ENCODE peak calls at places on chromosomes 1 and 21, in five cellular contexts. One of them, this sample, is unnamed.

GRCh38 chr1:152761609-152762213 is 3.9 kb downstream of the KPRP start:
- DNase-seq in lower lobe of right lung: no peak
- DNase-seq in nephron progenitor cell: no peak
- DNase-seq in heart right ventricle: no peak
- DNase-seq in colonic mucosa: no peak
- DNase-seq in this sample: no peak

GRCh38 chr1:32782086-32782485 is 35.1 kb downstream of the YARS1 start:
- DNase-seq in lower lobe of right lung: no peak
- DNase-seq in heart right ventricle: no peak
- DNase-seq in colonic mucosa: no peak
- DNase-seq in nephron progenitor cell: no peak
- DNase-seq in this sample: no peak

GRCh38 chr1:86258106-86258505 is 101.5 kb upstream of the COL24A1 start:
- DNase-seq in heart right ventricle: no peak
- DNase-seq in colonic mucosa: no peak
- DNase-seq in lower lobe of right lung: no peak
- DNase-seq in nephron progenitor cell: no peak
- DNase-seq in this sample: no peak

GRCh38 chr1:165354739-165355138 is 1.8 kb downstream of the LMX1A start:
- DNase-seq in nephron progenitor cell: peak
- DNase-seq in lower lobe of right lung: no peak
- DNase-seq in heart right ventricle: no peak
- DNase-seq in colonic mucosa: no peak
- DNase-seq in this sample: no peak

GRCh38 chr1:219090618-219091017 is 83.1 kb upstream of the LYPLAL1 start:
- DNase-seq in heart right ventricle: no peak
- DNase-seq in colonic mucosa: no peak
- DNase-seq in nephron progenitor cell: no peak
- DNase-seq in lower lobe of right lung: no peak
- DNase-seq in this sample: no peak

GRCh38 chr1:236156512-236157208 is 14.3 kb downstream of the GPR137B start:
- DNase-seq in nephron progenitor cell: no peak
- DNase-seq in heart right ventricle: no peak
- DNase-seq in lower lobe of right lung: peak
- DNase-seq in colonic mucosa: no peak
- DNase-seq in this sample: peak

GRCh38 chr1:155062702-155063411 is 683 bp upstream of the EFNA4 start:
- DNase-seq in nephron progenitor cell: peak
- DNase-seq in colonic mucosa: peak
- DNase-seq in lower lobe of right lung: peak
- DNase-seq in heart right ventricle: peak
- DNase-seq in this sample: peak

GRCh38 chr1:26768755-26769154 is 19.0 kb upstream of the PIGV start:
- DNase-seq in lower lobe of right lung: no peak
- DNase-seq in heart right ventricle: no peak
- DNase-seq in nephron progenitor cell: no peak
- DNase-seq in colonic mucosa: no peak
- DNase-seq in this sample: no peak

GRCh38 chr21:27584266-27584665 is 617.4 kb upstream of the ADAMTS5 start:
- DNase-seq in colonic mucosa: no peak
- DNase-seq in nephron progenitor cell: no peak
- DNase-seq in lower lobe of right lung: no peak
- DNase-seq in heart right ventricle: no peak
- DNase-seq in this sample: no peak

GRCh38 chr1:168121314-168122029 is 15.3 kb downstream of the GPR161 start:
- DNase-seq in colonic mucosa: peak
- DNase-seq in lower lobe of right lung: no peak
- DNase-seq in heart right ventricle: peak
- DNase-seq in nephron progenitor cell: no peak
- DNase-seq in this sample: no peak

GRCh38 chr1:49364676-49365075 is 588.0 kb upstream of the BEND5 start:
- DNase-seq in nephron progenitor cell: no peak
- DNase-seq in heart right ventricle: no peak
- DNase-seq in colonic mucosa: no peak
- DNase-seq in lower lobe of right lung: no peak
- DNase-seq in this sample: no peak

GRCh38 chr1:22789356-22789994 is 78.8 kb downstream of the EPHB2 start:
- DNase-seq in heart right ventricle: no peak
- DNase-seq in lower lobe of right lung: no peak
- DNase-seq in nephron progenitor cell: no peak
- DNase-seq in colonic mucosa: no peak
- DNase-seq in this sample: no peak

GRCh38 chr1:234322979-234323378 is 50.3 kb upstream of the COA6 start:
- DNase-seq in nephron progenitor cell: peak
- DNase-seq in colonic mucosa: peak
- DNase-seq in heart right ventricle: peak
- DNase-seq in lower lobe of right lung: peak
- DNase-seq in this sample: peak
- TF ChIP-seq CTCF in nephron progenitor cell: peak
- TF ChIP-seq CTCF in colonic mucosa: no peak
- TF ChIP-seq CTCF in heart right ventricle: no peak
- TF ChIP-seq CTCF in lower lobe of right lung: peak
- TF ChIP-seq CTCF in this sample: peak

DNA sequence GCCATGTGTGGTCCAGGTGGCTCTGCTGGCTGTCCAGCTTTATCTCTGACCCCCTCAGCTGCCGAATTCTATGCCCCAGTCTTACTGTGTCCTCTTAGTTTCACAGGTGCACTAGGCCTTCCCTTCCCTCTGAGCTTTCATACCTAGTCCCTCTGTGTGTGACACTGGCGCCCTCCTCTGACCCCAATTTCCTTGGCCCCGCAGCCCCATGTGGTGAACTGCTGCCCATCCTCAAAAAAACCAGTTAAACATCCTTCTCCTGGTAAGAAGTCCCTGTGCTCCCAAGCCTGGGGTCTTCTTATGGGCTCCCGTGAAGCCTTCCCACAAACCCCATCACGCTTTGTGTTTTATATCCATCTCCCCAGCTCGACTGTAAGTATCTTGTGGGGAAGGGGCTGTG is 93.9 kb upstream of the TSPAN2 start:
- DNase-seq in lower lobe of right lung: no peak
- DNase-seq in colonic mucosa: no peak
- DNase-seq in nephron progenitor cell: no peak
- DNase-seq in heart right ventricle: no peak
- DNase-seq in this sample: no peak
- TF ChIP-seq CTCF in lower lobe of right lung: no peak
- TF ChIP-seq CTCF in colonic mucosa: no peak
- TF ChIP-seq CTCF in nephron progenitor cell: no peak
- TF ChIP-seq CTCF in heart right ventricle: no peak
- TF ChIP-seq CTCF in this sample: no peak

GRCh38 chr1:42052300-42052699 is 100.9 kb upstream of the GUCA2B start:
- DNase-seq in lower lobe of right lung: no peak
- DNase-seq in colonic mucosa: no peak
- DNase-seq in nephron progenitor cell: no peak
- DNase-seq in heart right ventricle: no peak
- DNase-seq in this sample: no peak
- TF ChIP-seq CTCF in lower lobe of right lung: no peak
- TF ChIP-seq CTCF in colonic mucosa: no peak
- TF ChIP-seq CTCF in nephron progenitor cell: no peak
- TF ChIP-seq CTCF in heart right ventricle: no peak
- TF ChIP-seq CTCF in this sample: no peak

GRCh38 chr1:208045410-208046252 is 134.7 kb upstream of the CD34 start:
- DNase-seq in nephron progenitor cell: no peak
- DNase-seq in lower lobe of right lung: no peak
- DNase-seq in heart right ventricle: no peak
- DNase-seq in colonic mucosa: peak
- DNase-seq in this sample: no peak
- TF ChIP-seq CTCF in nephron progenitor cell: no peak
- TF ChIP-seq CTCF in lower lobe of right lung: no peak
- TF ChIP-seq CTCF in heart right ventricle: no peak
- TF ChIP-seq CTCF in colonic mucosa: peak
- TF ChIP-seq CTCF in this sample: no peak

DNA sequence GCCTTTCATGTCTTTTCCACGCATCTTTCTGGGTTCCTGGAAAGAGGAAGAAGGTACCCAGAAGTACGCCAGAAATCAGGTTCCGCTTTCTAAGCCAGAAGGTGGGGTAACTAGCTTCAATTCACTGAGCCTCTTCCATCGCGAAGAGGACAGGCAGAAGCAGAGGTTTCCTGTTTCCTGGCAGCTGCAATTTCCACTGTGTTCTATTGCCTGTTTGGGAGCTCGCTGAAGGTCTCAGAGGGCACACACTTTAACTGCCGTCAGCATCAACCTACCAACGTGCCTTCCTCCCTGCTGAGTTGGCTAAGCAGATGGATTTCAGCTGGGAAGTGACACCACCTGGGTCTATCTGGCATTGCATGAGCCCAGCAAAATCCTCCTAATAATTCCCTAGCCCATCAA is 10.0 kb downstream of the NCF2 start:
- DNase-seq in lower lobe of right lung: no peak
- DNase-seq in heart right ventricle: no peak
- DNase-seq in colonic mucosa: no peak
- DNase-seq in nephron progenitor cell: peak
- DNase-seq in this sample: peak
- TF ChIP-seq CTCF in lower lobe of right lung: peak
- TF ChIP-seq CTCF in heart right ventricle: no peak
- TF ChIP-seq CTCF in colonic mucosa: no peak
- TF ChIP-seq CTCF in nephron progenitor cell: peak
- TF ChIP-seq CTCF in this sample: no peak

DNA sequence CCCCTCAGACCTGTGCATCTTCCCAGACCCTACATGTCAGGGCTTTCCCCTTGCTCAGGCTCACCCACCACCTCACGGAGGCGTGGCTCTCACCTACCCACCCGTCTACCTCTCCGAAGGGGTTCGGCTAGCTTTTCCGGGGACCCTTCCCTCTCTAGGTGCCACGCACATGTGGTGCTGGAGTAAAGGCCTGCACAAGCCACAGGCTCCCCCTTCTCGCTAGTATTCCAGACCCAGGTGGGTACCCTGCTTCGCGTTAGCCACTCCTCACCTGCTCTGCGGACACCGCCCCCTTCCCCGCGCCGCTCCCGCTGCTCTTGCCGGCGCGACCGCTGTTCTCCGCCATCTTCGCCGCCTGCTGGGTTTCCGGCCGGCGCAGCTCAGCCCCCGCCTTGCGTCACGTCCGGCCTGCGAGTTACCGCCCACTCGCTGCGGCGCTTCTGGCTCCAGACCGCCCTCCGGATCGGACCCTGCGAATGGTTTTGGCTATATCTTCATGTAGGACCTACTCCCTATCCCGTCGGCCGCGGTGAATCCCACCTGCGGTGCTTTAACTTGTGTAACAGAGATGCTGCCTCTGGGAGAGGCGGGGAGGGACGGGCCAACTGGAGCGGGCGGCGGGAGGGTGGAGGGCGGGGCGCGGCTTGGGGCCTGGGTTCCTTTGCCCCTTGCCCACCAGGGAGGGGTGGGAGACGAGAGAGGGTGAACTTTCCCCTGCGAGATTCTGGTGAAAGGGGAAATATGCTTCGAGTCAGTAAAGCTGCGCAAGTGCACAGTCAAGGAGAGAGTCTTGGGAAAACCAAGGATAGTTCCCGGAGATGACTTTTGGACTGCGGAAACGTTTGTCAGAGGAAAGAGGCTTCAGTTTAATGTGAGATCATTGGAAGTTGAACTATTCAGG is at the start of the genes NIT1 and PFDN2:
- DNase-seq in lower lobe of right lung: peak
- DNase-seq in heart right ventricle: peak
- DNase-seq in colonic mucosa: peak
- DNase-seq in nephron progenitor cell: peak
- DNase-seq in this sample: peak
- TF ChIP-seq CTCF in lower lobe of right lung: no peak
- TF ChIP-seq CTCF in heart right ventricle: no peak
- TF ChIP-seq CTCF in colonic mucosa: no peak
- TF ChIP-seq CTCF in nephron progenitor cell: no peak
- TF ChIP-seq CTCF in this sample: no peak

GRCh38 chr1:234069760-234070159 is 165.3 kb downstream of the SLC35F3 start:
- DNase-seq in colonic mucosa: no peak
- DNase-seq in lower lobe of right lung: no peak
- DNase-seq in heart right ventricle: no peak
- DNase-seq in nephron progenitor cell: no peak
- DNase-seq in this sample: no peak
- TF ChIP-seq CTCF in colonic mucosa: no peak
- TF ChIP-seq CTCF in lower lobe of right lung: no peak
- TF ChIP-seq CTCF in heart right ventricle: no peak
- TF ChIP-seq CTCF in nephron progenitor cell: no peak
- TF ChIP-seq CTCF in this sample: no peak

DNA sequence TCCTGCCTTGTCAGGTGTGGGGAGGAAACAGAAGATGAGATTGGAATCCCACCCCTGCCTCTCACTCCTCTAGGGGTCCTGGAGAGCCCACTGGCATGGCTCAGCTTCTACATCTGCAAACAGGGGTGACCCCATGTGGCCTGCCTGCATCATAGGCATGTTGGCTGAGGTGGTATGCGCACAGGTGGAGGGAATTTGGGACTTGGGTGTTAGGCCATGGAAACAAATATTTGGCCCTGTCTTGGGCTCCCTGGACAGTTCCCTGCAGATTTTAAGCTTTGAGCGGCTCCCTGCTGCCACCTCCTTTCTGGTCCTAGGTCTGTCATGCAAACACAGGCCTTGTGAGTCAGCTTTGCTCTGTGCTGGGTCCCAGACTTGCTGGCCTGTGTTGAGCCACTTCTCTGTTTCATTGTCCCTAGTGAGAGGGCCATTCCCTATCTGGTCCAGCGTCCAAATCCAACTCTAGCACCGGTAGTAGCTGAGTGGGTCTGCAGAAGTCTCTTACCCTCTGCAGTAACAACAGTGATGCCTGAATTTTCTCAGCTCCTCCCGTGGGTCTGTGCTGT is 5.9 kb downstream of the TTC22 start:
- DNase-seq in colonic mucosa: no peak
- DNase-seq in heart right ventricle: no peak
- DNase-seq in lower lobe of right lung: no peak
- DNase-seq in nephron progenitor cell: no peak
- DNase-seq in this sample: no peak
- TF ChIP-seq CTCF in colonic mucosa: no peak
- TF ChIP-seq CTCF in heart right ventricle: no peak
- TF ChIP-seq CTCF in lower lobe of right lung: no peak
- TF ChIP-seq CTCF in nephron progenitor cell: no peak
- TF ChIP-seq CTCF in this sample: no peak

DNA sequence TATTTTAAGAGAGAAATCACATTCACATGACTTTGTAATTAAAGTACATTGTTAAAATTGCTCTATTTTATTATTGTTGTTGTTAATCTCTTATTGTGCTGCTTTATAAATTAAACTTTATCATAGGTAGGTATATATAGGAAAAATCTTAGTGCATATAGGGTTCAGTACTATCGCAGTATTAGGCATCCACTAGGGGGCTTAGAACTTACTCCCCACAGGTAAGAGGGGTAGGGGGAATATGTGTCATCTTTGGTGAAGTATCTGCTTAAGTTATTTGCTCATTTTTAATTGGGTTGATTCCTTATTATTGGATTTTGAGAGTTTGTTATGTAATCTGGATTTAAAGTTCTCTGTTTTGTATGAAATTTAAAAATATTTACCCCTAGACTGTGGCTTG is 385.2 kb downstream of the DUSP10 start:
- DNase-seq in heart right ventricle: no peak
- DNase-seq in lower lobe of right lung: no peak
- DNase-seq in nephron progenitor cell: no peak
- DNase-seq in colonic mucosa: no peak
- DNase-seq in this sample: no peak
- TF ChIP-seq CTCF in heart right ventricle: no peak
- TF ChIP-seq CTCF in lower lobe of right lung: no peak
- TF ChIP-seq CTCF in nephron progenitor cell: no peak
- TF ChIP-seq CTCF in colonic mucosa: no peak
- TF ChIP-seq CTCF in this sample: no peak

This sample was measured in CD14-positive monocyte.